ENCODE peak calls at places on chromosomes 11 and 22, in eight cellular contexts. One of them, this sample, is unnamed.

GRCh38 chr22:50698546-50698945 is 25.9 kb downstream of the SHANK3 start:
- DNase-seq in IMR-90: no peak
- DNase-seq in cardiac fibroblast: peak
- DNase-seq in HFFc6: no peak
- DNase-seq in testis: no peak
- DNase-seq in GM20000: no peak
- DNase-seq in astrocyte of the spinal cord: no peak
- DNase-seq in hepatocyte: no peak
- DNase-seq in this sample: no peak

GRCh38 chr11:6626971-6627761 is 7.9 kb upstream of the TPP1 start:
- DNase-seq in IMR-90: no peak
- DNase-seq in cardiac fibroblast: no peak
- DNase-seq in HFFc6: no peak
- DNase-seq in testis: no peak
- DNase-seq in GM20000: no peak
- DNase-seq in astrocyte of the spinal cord: no peak
- DNase-seq in hepatocyte: no peak
- DNase-seq in this sample: no peak

GRCh38 chr11:12602421-12602820 is 71.8 kb upstream of the TEAD1 start:
- DNase-seq in IMR-90: no peak
- DNase-seq in cardiac fibroblast: peak
- DNase-seq in HFFc6: no peak
- DNase-seq in testis: no peak
- DNase-seq in GM20000: no peak
- DNase-seq in astrocyte of the spinal cord: peak
- DNase-seq in hepatocyte: no peak
- DNase-seq in this sample: no peak

GRCh38 chr22:38879102-38879729 is 7.2 kb upstream of the CBX6 start:
- DNase-seq in IMR-90: no peak
- DNase-seq in cardiac fibroblast: no peak
- DNase-seq in HFFc6: no peak
- DNase-seq in testis: no peak
- DNase-seq in GM20000: no peak
- DNase-seq in astrocyte of the spinal cord: no peak
- DNase-seq in hepatocyte: no peak
- DNase-seq in this sample: no peak

GRCh38 chr11:86977441-86978050 is 22.4 kb upstream of the FZD4 start:
- DNase-seq in IMR-90: no peak
- DNase-seq in cardiac fibroblast: peak
- DNase-seq in HFFc6: no peak
- DNase-seq in testis: no peak
- DNase-seq in GM20000: no peak
- DNase-seq in astrocyte of the spinal cord: no peak
- DNase-seq in hepatocyte: no peak
- DNase-seq in this sample: no peak

GRCh38 chr22:19448739-19449421 is 1.4 kb upstream of the C22orf39 start:
- DNase-seq in IMR-90: no peak
- DNase-seq in cardiac fibroblast: no peak
- DNase-seq in HFFc6: no peak
- DNase-seq in testis: no peak
- DNase-seq in GM20000: peak
- DNase-seq in astrocyte of the spinal cord: no peak
- DNase-seq in hepatocyte: no peak
- DNase-seq in this sample: no peak

GRCh38 chr11:110093407-110094297 is 460 bp downstream of the ZC3H12C start:
- DNase-seq in IMR-90: peak
- DNase-seq in cardiac fibroblast: peak
- DNase-seq in HFFc6: peak
- DNase-seq in testis: peak
- DNase-seq in GM20000: peak
- DNase-seq in astrocyte of the spinal cord: peak
- DNase-seq in hepatocyte: peak
- DNase-seq in this sample: no peak

GRCh38 chr22:41092847-41093371 is 517 bp downstream of the EP300 start:
- DNase-seq in IMR-90: peak
- DNase-seq in cardiac fibroblast: peak
- DNase-seq in HFFc6: peak
- DNase-seq in testis: peak
- DNase-seq in GM20000: peak
- DNase-seq in astrocyte of the spinal cord: peak
- DNase-seq in hepatocyte: peak
- DNase-seq in this sample: no peak

GRCh38 chr22:22508274-22509176 is at the start of gene ZNF280B:
- DNase-seq in IMR-90: peak
- DNase-seq in cardiac fibroblast: peak
- DNase-seq in HFFc6: peak
- DNase-seq in testis: peak
- DNase-seq in GM20000: peak
- DNase-seq in astrocyte of the spinal cord: peak
- DNase-seq in hepatocyte: peak
- DNase-seq in this sample: peak

GRCh38 chr11:62125316-62125715 is 1.5 kb downstream of the INCENP start:
- DNase-seq in IMR-90: no peak
- DNase-seq in cardiac fibroblast: no peak
- DNase-seq in HFFc6: no peak
- DNase-seq in testis: no peak
- DNase-seq in GM20000: no peak
- DNase-seq in astrocyte of the spinal cord: no peak
- DNase-seq in hepatocyte: no peak
- DNase-seq in this sample: no peak

GRCh38 chr11:104254347-104254746 is 90.4 kb upstream of the PDGFD start:
- DNase-seq in IMR-90: no peak
- DNase-seq in cardiac fibroblast: peak
- DNase-seq in HFFc6: no peak
- DNase-seq in testis: peak
- DNase-seq in GM20000: peak
- DNase-seq in astrocyte of the spinal cord: peak
- DNase-seq in hepatocyte: peak
- DNase-seq in this sample: no peak

GRCh38 chr22:37279469-37279868 is 2.8 kb upstream of the CYTH4 start:
- DNase-seq in IMR-90: peak
- DNase-seq in cardiac fibroblast: peak
- DNase-seq in HFFc6: no peak
- DNase-seq in testis: no peak
- DNase-seq in GM20000: no peak
- DNase-seq in astrocyte of the spinal cord: peak
- DNase-seq in hepatocyte: no peak
- DNase-seq in this sample: no peak

DNA sequence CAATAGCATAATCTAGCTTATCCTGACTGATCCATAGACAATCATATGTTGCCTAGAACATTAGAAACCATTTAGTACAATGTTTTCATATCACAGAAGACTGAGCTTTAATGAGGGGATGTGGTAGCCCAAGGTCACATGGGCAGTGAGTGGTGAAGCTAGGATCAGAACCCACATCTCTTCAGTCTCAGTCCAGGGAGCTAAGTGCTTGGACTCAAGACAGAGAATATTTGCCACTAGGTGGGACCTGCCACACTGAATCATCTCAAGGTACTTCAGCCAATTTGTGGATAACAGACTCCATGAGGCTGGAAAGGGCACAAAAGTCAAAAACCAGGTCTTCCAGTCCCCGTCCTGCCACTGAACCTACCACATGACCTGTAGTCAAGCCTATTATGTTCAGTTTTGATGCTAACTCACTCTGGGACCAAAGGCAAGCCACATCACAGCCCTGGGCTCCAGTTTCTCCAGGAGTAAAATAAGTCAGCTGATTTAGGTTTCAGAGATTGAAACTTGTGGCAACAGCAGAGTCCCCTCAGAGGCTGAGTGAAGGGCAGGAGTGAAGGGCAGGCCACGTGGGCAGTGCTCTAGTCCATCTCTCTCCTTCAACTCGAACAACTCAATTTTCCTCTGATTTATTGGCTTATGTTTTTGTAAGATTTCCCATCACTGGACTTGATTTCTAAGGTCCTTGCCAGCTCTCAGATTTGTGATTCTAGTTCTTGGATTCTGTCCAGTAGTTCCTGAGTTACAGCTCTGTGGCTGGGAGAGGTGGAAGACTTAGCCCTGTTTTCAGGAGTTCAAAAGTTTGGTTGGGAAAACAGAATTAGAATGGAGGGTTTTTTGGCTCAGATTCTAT is 84.6 kb upstream of the PHOX2A start:
- DNase-seq in IMR-90: peak
- DNase-seq in cardiac fibroblast: no peak
- DNase-seq in HFFc6: no peak
- DNase-seq in testis: no peak
- DNase-seq in GM20000: no peak
- DNase-seq in astrocyte of the spinal cord: peak
- DNase-seq in hepatocyte: no peak
- DNase-seq in this sample: no peak
- TF ChIP-seq CTCF in IMR-90: no peak
- TF ChIP-seq CTCF in cardiac fibroblast: no peak
- TF ChIP-seq CTCF in HFFc6: peak
- TF ChIP-seq CTCF in testis: no peak
- TF ChIP-seq CTCF in GM20000: no peak
- TF ChIP-seq CTCF in astrocyte of the spinal cord: no peak
- TF ChIP-seq CTCF in hepatocyte: no peak
- TF ChIP-seq CTCF in this sample: no peak

DNA sequence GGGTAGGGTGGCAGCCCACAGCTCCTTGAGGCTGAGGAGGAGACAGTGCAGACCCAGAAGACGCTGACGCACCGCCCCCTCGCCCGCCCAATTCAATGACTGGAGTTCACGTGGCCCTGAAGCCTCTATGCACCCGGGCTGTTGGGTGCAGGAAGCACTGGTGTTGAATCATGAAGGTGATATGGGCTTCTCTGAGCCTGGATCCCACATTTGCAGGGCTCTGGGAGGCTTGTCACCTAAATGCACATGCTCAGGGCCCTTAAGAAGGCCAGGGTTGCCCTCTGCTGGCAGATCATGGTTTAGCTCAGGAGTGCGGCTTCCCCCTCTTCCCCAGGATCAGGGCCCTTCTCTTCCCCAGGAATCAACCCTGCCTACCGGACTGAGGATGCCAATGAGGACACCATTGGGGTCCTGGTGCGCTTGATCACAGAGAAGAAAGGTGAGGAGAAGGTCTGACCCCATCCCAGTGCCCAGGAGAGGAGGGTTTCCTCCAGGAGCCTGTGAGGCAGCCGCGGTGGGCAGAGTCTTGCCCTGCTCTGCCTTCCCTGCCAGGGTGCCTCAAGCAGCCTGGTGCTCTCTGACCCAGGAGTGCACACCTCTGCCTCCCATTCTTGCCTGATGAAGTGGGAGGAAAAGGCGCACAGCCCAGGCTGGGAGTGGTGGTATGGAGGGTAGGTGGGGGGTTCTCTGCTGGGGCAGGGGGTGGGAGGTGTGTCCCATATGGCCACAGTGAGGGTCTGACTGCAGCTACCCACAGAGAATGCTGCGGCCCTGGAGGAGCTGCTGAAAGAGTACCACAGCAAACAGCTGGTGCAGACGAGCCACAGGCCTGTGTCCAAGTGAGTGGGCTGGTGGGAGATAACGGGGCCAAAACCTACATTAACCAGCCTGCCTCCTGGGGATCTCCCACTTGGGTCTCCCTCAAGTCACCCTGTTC is 17.5 kb downstream of the RELT start:
- DNase-seq in IMR-90: peak
- DNase-seq in cardiac fibroblast: peak
- DNase-seq in HFFc6: peak
- DNase-seq in testis: peak
- DNase-seq in GM20000: peak
- DNase-seq in astrocyte of the spinal cord: peak
- DNase-seq in hepatocyte: peak
- DNase-seq in this sample: no peak
- TF ChIP-seq CTCF in IMR-90: peak
- TF ChIP-seq CTCF in cardiac fibroblast: peak
- TF ChIP-seq CTCF in HFFc6: peak
- TF ChIP-seq CTCF in testis: peak
- TF ChIP-seq CTCF in GM20000: peak
- TF ChIP-seq CTCF in astrocyte of the spinal cord: peak
- TF ChIP-seq CTCF in hepatocyte: peak
- TF ChIP-seq CTCF in this sample: peak

GRCh38 chr11:22730319-22730718 is 63.9 kb downstream of the GAS2 start:
- DNase-seq in IMR-90: peak
- DNase-seq in cardiac fibroblast: peak
- DNase-seq in HFFc6: no peak
- DNase-seq in testis: no peak
- DNase-seq in GM20000: peak
- DNase-seq in astrocyte of the spinal cord: no peak
- DNase-seq in hepatocyte: peak
- DNase-seq in this sample: no peak
- TF ChIP-seq CTCF in IMR-90: no peak
- TF ChIP-seq CTCF in cardiac fibroblast: no peak
- TF ChIP-seq CTCF in HFFc6: no peak
- TF ChIP-seq CTCF in testis: no peak
- TF ChIP-seq CTCF in GM20000: no peak
- TF ChIP-seq CTCF in astrocyte of the spinal cord: no peak
- TF ChIP-seq CTCF in hepatocyte: peak
- TF ChIP-seq CTCF in this sample: no peak

GRCh38 chr11:134784046-134784445 is 372.0 kb upstream of the B3GAT1 start:
- DNase-seq in IMR-90: no peak
- DNase-seq in cardiac fibroblast: no peak
- DNase-seq in HFFc6: no peak
- DNase-seq in testis: no peak
- DNase-seq in GM20000: no peak
- DNase-seq in astrocyte of the spinal cord: no peak
- DNase-seq in hepatocyte: no peak
- DNase-seq in this sample: no peak

GRCh38 chr11:134781335-134781970 is 369.4 kb upstream of the B3GAT1 start:
- DNase-seq in IMR-90: no peak
- DNase-seq in cardiac fibroblast: no peak
- DNase-seq in HFFc6: no peak
- DNase-seq in testis: no peak
- DNase-seq in GM20000: no peak
- DNase-seq in astrocyte of the spinal cord: no peak
- DNase-seq in hepatocyte: no peak
- DNase-seq in this sample: no peak

GRCh38 chr11:134779179-134779578 is 367.1 kb upstream of the B3GAT1 start:
- DNase-seq in IMR-90: no peak
- DNase-seq in cardiac fibroblast: no peak
- DNase-seq in HFFc6: no peak
- DNase-seq in testis: no peak
- DNase-seq in GM20000: no peak
- DNase-seq in astrocyte of the spinal cord: no peak
- DNase-seq in hepatocyte: no peak
- DNase-seq in this sample: no peak

GRCh38 chr11:134783219-134783618 is 371.2 kb upstream of the B3GAT1 start:
- DNase-seq in IMR-90: no peak
- DNase-seq in cardiac fibroblast: no peak
- DNase-seq in HFFc6: no peak
- DNase-seq in testis: no peak
- DNase-seq in GM20000: no peak
- DNase-seq in astrocyte of the spinal cord: no peak
- DNase-seq in hepatocyte: no peak
- DNase-seq in this sample: no peak

DNA sequence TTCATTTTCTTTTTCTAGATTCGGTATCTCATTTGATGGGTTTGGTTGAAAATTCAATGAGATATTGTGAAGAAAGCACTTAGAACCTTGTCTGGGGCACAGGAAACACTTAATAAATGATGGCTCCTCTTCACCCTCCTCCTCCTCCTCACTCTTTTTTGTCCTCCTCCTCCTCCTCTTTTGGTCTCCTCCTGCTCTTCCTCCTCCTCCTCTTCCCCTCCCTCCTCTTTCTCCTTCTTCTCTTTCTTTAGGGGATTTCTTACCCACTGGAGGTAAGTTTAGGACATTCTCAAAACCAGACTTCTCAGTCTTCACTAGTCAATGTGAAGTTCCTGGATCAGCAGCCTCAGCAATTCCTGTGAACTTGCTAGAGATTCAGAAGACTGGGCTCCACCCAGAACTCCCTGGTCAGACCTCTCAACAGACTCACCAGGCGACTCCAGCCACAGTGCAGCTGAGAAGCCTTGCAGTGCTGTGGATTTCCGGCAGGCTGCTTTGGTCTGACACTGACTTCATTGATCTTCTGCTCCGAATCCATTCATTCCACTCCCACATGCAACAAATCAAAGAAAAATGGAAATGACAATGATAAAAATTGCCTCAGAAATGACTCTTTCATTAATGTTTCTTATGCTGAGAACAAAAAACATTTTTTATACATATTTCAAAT is 368.6 kb upstream of the B3GAT1 start:
- DNase-seq in IMR-90: no peak
- DNase-seq in cardiac fibroblast: peak
- DNase-seq in HFFc6: no peak
- DNase-seq in testis: no peak
- DNase-seq in GM20000: no peak
- DNase-seq in astrocyte of the spinal cord: no peak
- DNase-seq in hepatocyte: peak
- DNase-seq in this sample: no peak
- TF ChIP-seq CTCF in IMR-90: no peak
- TF ChIP-seq CTCF in cardiac fibroblast: no peak
- TF ChIP-seq CTCF in HFFc6: no peak
- TF ChIP-seq CTCF in testis: no peak
- TF ChIP-seq CTCF in GM20000: no peak
- TF ChIP-seq CTCF in astrocyte of the spinal cord: no peak
- TF ChIP-seq CTCF in hepatocyte: no peak
- TF ChIP-seq CTCF in this sample: no peak